ENCODE peak calls at places on chromosomes 5 and 9, in eight cellular contexts. Z is AG04449, R is RWPE1, J is ovary, M is fibroblast of lung, A is kidney, Q is Caco-2, K is heart left ventricle. O is an unnamed sample.

GRCh38 chr9:134366223-134367031 is 40.2 kb downstream of the RXRA start:
- DNase-seq in Q (no peak), K (peak), A (peak), R (peak), M (peak), Z (peak), J (peak), O (peak)

GRCh38 chr5:65152131-65152530 is 329.6 kb downstream of the ADAMTS6 start:
- DNase-seq in M (peak), A (no peak), J (no peak), R (no peak), Q (no peak), K (no peak), Z (no peak), O (no peak)

GRCh38 chr5:72394688-72395087 is 74.5 kb downstream of the PTCD2 start:
- DNase-seq in A (no peak), Z (no peak), R (no peak), M (peak), K (no peak), J (no peak), Q (no peak), O (peak)

GRCh38 chr9:103789686-103790085 is 304.4 kb upstream of the SMC2 start:
- DNase-seq in J (no peak), K (no peak), R (peak), Q (no peak), Z (no peak), M (no peak), A (no peak), O (no peak)

GRCh38 chr5:43409809-43410271 is 2.4 kb downstream of the CCL28 start:
- DNase-seq in R (no peak), Z (no peak), Q (no peak), J (no peak), M (no peak), A (no peak), K (no peak), O (no peak)

GRCh38 chr5:133969654-133970324 is 1.4 kb upstream of the C5orf15 start:
- DNase-seq in R (no peak), Q (peak), Z (no peak), A (no peak), J (no peak), K (no peak), M (peak), O (peak)

GRCh38 chr5:67221487-67222242 is 25.1 kb upstream of the CD180 start:
- DNase-seq in Q (no peak), R (no peak), J (no peak), K (no peak), M (no peak), A (no peak), Z (no peak), O (no peak)

GRCh38 chr9:129201289-129201688 is 23.2 kb upstream of the IER5L start:
- DNase-seq in J (no peak), A (no peak), R (no peak), K (no peak), Z (no peak), Q (no peak), M (no peak), O (no peak)

GRCh38 chr5:53785924-53786323 is 225.5 kb downstream of the NDUFS4 start:
- DNase-seq in A (no peak), R (no peak), K (no peak), M (no peak), J (no peak), Q (no peak), Z (no peak), O (no peak)

GRCh38 chr5:139675825-139676224 is 27.7 kb downstream of the CXXC5 start:
- DNase-seq in R (no peak), Z (no peak), J (no peak), K (no peak), Q (no peak), A (peak), M (no peak), O (no peak)

GRCh38 chr5:107425541-107426031 is 245.2 kb downstream of the EFNA5 start:
- DNase-seq in M (peak), K (no peak), Q (no peak), J (no peak), A (no peak), R (peak), Z (peak), O (peak)

GRCh38 chr9:88173378-88173999 is 35.2 kb upstream of the SPATA31C2 start:
- DNase-seq in A (no peak), M (peak), K (no peak), Q (peak), Z (peak), R (peak), J (no peak), O (peak)

GRCh38 chr9:27085456-27085855 is 23.6 kb upstream of the TEK start:
- DNase-seq in R (no peak), J (no peak), M (no peak), A (no peak), Z (no peak), K (no peak), Q (no peak), O (no peak)

GRCh38 chr5:64925123-64925522 is 156.4 kb downstream of the CWC27 start:
- DNase-seq in J (no peak), Q (no peak), A (no peak), R (no peak), M (no peak), K (no peak), Z (no peak), O (no peak)

GRCh38 chr5:137410234-137411010 is 88.7 kb downstream of the SPOCK1 start:
- DNase-seq in J (no peak), Q (no peak), Z (no peak), M (no peak), R (no peak), K (no peak), A (no peak), O (no peak)

GRCh38 chr9:89743216-89743575 is 138.4 kb downstream of the GADD45G start:
- DNase-seq in Z (no peak), M (no peak), K (no peak), Q (no peak), R (no peak), J (no peak), A (peak), O (no peak)

GRCh38 chr9:110241491-110242321 is 14.6 kb downstream of the TXN start:
- DNase-seq in J (no peak), A (no peak), Z (no peak), Q (no peak), M (peak), R (peak), K (no peak), O (no peak)

GRCh38 chr9:84266087-84266561 is 74.4 kb downstream of the SLC28A3 start:
- DNase-seq in J (no peak), K (no peak), R (no peak), M (no peak), Z (no peak), Q (no peak), A (no peak), O (peak)

DNA sequence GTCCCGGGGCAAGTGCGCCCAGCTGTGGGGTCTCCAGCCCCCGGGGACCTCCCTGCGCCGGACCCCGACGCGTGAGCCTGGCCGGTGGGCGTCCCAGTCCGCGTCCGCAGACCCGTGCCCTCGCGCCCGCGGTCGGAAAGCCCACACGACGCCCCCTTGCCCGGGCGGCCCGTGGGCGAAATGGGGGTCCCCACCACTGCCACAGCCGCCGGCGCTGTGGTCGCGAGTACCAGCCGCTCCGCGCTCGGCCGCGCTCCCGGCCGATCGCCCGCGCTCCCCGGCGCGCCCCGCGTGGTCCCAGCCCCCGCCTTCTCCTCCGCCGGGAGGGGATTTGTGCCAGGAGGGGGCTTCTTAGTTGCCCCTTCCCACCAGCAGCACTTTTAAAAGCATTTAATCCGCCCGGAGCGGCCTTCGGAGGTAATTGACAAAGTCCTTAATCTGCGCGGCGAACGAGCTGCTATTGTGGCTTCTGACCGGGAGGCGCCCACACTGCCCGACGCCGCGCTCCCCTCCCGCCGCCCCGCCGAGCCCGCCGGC is 426 bp upstream of the FIBCD1 start:
- DNase-seq in J (no peak), Z (no peak), M (no peak), K (no peak), A (no peak), Q (no peak), R (no peak), O (no peak)
- TF ChIP-seq CTCF in J (no peak), Z (no peak), M (no peak), K (no peak), A (no peak), Q (peak), R (peak), O (no peak)

GRCh38 chr5:142364251-142365145 is 39.7 kb upstream of the SPRY4 start:
- DNase-seq in Q (no peak), R (peak), J (no peak), M (no peak), A (peak), Z (no peak), K (peak), O (no peak)
- TF ChIP-seq CTCF in Q (no peak), R (no peak), J (no peak), M (no peak), A (no peak), Z (no peak), K (no peak), O (no peak)

GRCh38 chr5:141558150-141558549 is 60.6 kb downstream of the DIAPH1 start:
- DNase-seq in M (no peak), J (no peak), Q (no peak), K (no peak), Z (no peak), A (no peak), R (no peak), O (no peak)
- TF ChIP-seq CTCF in M (peak), J (no peak), Q (no peak), K (peak), Z (no peak), A (no peak), R (peak), O (peak)

DNA sequence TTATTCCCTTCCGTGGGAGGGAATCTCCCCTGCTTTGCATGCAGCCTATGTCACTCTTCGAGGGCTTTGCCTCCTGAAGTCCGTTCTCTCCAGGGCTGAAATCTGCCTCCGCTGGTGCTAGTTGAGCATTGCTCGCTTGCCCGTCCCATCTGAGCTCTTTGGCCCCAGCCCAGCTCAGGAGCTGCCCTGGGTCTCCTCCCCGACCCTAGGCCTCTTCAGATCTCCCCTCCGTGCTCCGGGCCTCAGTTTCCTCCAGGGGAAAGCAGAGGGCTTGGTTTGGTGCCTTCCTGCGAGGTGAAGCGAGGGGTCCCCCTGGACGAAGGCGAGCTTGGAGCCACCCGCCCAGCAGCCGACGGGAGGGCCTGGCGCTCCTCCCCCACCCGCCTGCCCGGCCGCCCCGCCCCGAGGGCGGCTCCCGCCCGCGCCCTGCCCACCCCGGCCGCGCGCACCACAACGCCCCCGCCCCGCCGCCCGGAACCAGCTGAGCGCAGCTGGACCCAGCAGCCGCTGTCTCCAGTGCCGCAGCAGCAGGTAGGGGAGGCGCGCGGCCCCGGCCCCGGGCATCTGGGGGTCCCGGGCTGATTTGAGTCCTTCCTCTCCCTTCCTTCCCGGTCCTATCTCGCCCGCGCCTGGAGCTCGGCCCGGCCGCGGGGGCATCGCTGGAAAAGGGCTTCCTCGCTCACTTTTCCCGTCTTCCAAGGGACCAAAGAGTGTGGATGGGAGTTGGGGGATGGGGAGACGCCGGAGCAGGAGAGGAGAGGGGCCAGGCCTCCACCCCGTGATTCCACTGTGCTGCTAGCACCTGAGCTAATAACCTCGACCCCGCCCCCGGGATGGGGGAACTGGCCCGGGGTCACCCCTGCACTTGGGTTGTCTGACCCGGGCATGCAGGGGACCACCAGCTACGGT is at the start of gene GSN:
- DNase-seq in Z (no peak), J (peak), M (peak), A (peak), R (peak), Q (peak), K (peak), O (peak)
- TF ChIP-seq CTCF in Z (no peak), J (no peak), M (peak), A (peak), R (no peak), Q (no peak), K (no peak), O (no peak)

O was measured in Calu3.